ENCODE peak calls at places on chromosomes 7 and 10, in six cellular contexts. J, I, N, V, E and D are unnamed samples.

GRCh38 chr7:96823274-96823673 is 113.6 kb upstream of the SEM1 start:
- DNase-seq in E (no peak), J (peak; percentile 75), N (no peak), I (no peak), V (peak; percentile 62), D (no peak)

GRCh38 chr7:142787034-142787768 is 16.4 kb downstream of the PRSS2 start:
- DNase-seq in E (no peak), N (no peak), J (no peak), V (no peak), I (no peak), D (no peak)

GRCh38 chr10:68103867-68104255 is 5.4 kb upstream of the MYPN start:
- DNase-seq in N (no peak), E (no peak), I (no peak), J (no peak), V (no peak), D (no peak)

GRCh38 chr7:83925860-83926259 is 268.7 kb downstream of the SEMA3A start:
- DNase-seq in N (no peak), V (peak; percentile 74), E (no peak), I (no peak), J (no peak), D (peak; percentile 8)

GRCh38 chr10:924524-924859 is 7.0 kb downstream of the LARP4B start:
- DNase-seq in J (no peak), E (no peak), I (peak; percentile 61), N (no peak), V (no peak), D (no peak)

GRCh38 chr10:1309237-1309968 is 253.2 kb downstream of the WDR37 start:
- DNase-seq in E (no peak), J (no peak), N (no peak), V (no peak), I (peak; percentile 96), D (no peak)

GRCh38 chr7:108007280-108007679 is 4.3 kb upstream of the LAMB1 start:
- DNase-seq in E (no peak), J (no peak), V (no peak), N (no peak), I (no peak), D (no peak)

GRCh38 chr7:13742719-13743640 is 246.5 kb downstream of the ETV1 start:
- DNase-seq in V (peak; percentile 69), I (peak; percentile 51), N (peak; percentile 41), E (peak; percentile 23), J (peak; percentile 81), D (peak; percentile 30)

GRCh38 chr7:95509199-95509598 is 23.5 kb downstream of the ASB4 start:
- DNase-seq in E (no peak), J (peak; percentile 57), N (peak; percentile 52), V (no peak), I (peak; percentile 86), D (no peak)

GRCh38 chr7:33905389-33906032 is at the start of gene BMPER:
- DNase-seq in V (peak; percentile 14), I (peak; percentile 89), E (peak; percentile 20), J (peak; percentile 85), N (peak; percentile 79), D (peak; percentile 48)

GRCh38 chr10:86253171-86254072 is 113.2 kb downstream of the GRID1 start:
- DNase-seq in E (peak; percentile 59), J (no peak), N (peak; percentile 85), V (peak; percentile 4), I (peak; percentile 61), D (no peak)

GRCh38 chr7:70790215-70791073 is 341.5 kb upstream of the GALNT17 start:
- DNase-seq in J (no peak), I (no peak), V (no peak), E (no peak), N (no peak), D (no peak)

GRCh38 chr7:70794962-70795361 is 337.0 kb upstream of the GALNT17 start:
- DNase-seq in I (no peak), J (no peak), E (no peak), N (no peak), V (no peak), D (no peak)

GRCh38 chr7:70793767-70794166 is 338.2 kb upstream of the GALNT17 start:
- DNase-seq in N (no peak), I (no peak), J (no peak), V (no peak), E (no peak), D (no peak)

GRCh38 chr7:70791341-70791740 is 340.6 kb upstream of the GALNT17 start:
- DNase-seq in I (no peak), E (no peak), V (no peak), J (no peak), N (no peak), D (no peak)

GRCh38 chr7:70793060-70793459 is 338.9 kb upstream of the GALNT17 start:
- DNase-seq in J (no peak), I (no peak), N (no peak), V (no peak), E (no peak), D (no peak)
- H3F3A ChIP-seq in J (no peaks in the 10 kb centered on the region), I (peaks cover 3% of the 10 kb centered on the region), N (peaks cover 9% of the 10 kb centered on the region), V (no peaks in the 10 kb centered on the region), E (no peaks in the 10 kb centered on the region), D (no peaks in the 10 kb centered on the region)

DNA sequence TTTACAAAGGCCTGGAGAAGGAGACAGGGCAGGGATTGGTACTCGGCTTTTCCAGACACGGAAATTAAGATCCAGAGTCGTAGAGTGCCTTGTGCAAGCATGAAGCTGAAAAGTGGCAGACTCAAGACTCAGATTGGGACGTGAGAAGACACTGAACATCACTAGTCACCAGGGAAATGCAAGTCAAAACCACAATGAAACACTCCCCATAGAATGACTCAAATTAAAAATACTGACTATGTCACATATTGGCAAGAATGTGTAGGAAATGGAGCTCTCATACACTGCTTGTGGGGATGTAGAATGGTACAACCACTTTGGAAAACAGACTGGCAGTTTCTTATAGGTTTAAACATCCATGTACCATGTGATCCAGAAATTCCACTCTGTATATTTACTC is 472.0 kb downstream of the RPS24 start:
- DNase-seq in N (no peak), J (peak; percentile 58), V (peak; percentile 80), I (no peak), E (no peak), D (no peak)
- H3K4me1 ChIP-seq in N (peaks cover 13% of the 10 kb centered on the region), J (peaks cover 8% of the 10 kb centered on the region), V (peaks cover 16% of the 10 kb centered on the region), I (no peaks in the 10 kb centered on the region), E (no peaks in the 10 kb centered on the region), D (no peaks in the 10 kb centered on the region)

GRCh38 chr10:34470307-34470706 is 344.8 kb downstream of the PARD3 start:
- DNase-seq in V (no peak), I (no peak), E (no peak), J (no peak), N (no peak), D (no peak)
- H3K9me2 ChIP-seq in V (no peaks in the 10 kb centered on the region), I (no peaks in the 10 kb centered on the region), E (no peaks in the 10 kb centered on the region), J (no peaks in the 10 kb centered on the region), N (no peaks in the 10 kb centered on the region), D (no peaks in the 10 kb centered on the region)

DNA sequence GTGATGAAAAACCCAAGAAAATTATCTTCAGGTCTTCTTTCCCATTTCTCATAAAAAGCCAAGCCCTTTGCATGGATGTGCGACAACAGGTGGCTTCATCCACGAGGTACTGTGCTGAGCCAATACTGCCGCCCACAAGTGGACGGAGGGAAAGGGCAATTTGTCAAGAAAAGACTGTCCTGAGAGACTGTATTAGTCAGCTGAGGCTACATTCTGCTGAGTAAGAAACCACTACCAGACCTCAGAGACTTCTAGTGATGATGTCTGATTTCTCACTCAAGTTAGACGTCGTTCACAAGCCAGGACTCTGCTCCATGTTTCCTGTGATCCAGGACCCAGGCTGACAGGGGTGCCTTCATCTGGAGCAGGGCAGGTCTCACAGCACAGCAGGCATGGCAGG is 171.5 kb upstream of the CDCA7L start:
- DNase-seq in E (no peak), N (no peak), V (no peak), J (peak; percentile 39), I (no peak), D (no peak)
- H3F3A ChIP-seq in E (no peaks in the 10 kb centered on the region), N (no peaks in the 10 kb centered on the region), V (no peaks in the 10 kb centered on the region), J (no peaks in the 10 kb centered on the region), I (no peaks in the 10 kb centered on the region), D (no peaks in the 10 kb centered on the region)

GRCh38 chr10:102114861-102115618 is 5.1 kb downstream of the LDB1 start:
- DNase-seq in N (peak; percentile 88), E (peak; percentile 66), J (peak; percentile 94), I (peak; percentile 97), V (peak; percentile 81), D (peak; percentile 83)
- H3K4me1 ChIP-seq in N (peaks cover 41% of the 10 kb centered on the region), E (no peaks in the 10 kb centered on the region), J (peaks cover 48% of the 10 kb centered on the region), I (peaks cover 54% of the 10 kb centered on the region), V (peaks cover 43% of the 10 kb centered on the region), D (peaks cover 38% of the 10 kb centered on the region)